ENCODE peak calls at places on chromosomes 13 and 19, in five cellular contexts. G, X, A, L and K are unnamed samples.

GRCh38 chr13:80173224-80173623 is 167.7 kb downstream of the SPRY2 start:
- DNase-seq in G (no peak), X (no peak), A (peak), L (no peak), K (no peak)

GRCh38 chr13:25116044-25116443 is 20.1 kb downstream of the PABPC3 start:
- DNase-seq in G (no peak), X (no peak), A (no peak), L (no peak), K (no peak)

GRCh38 chr13:108326318-108326717 is 56.8 kb downstream of the TNFSF13B start:
- DNase-seq in G (no peak), X (peak), A (no peak), L (no peak), K (no peak)

GRCh38 chr19:12757544-12758274 is 6.1 kb downstream of the BEST2 start:
- DNase-seq in G (peak), X (peak), A (peak), L (peak), K (peak)

GRCh38 chr19:50371914-50372475 is 4.3 kb upstream of the NR1H2 start:
- DNase-seq in G (no peak), X (peak), A (no peak), L (no peak), K (peak)

GRCh38 chr19:40601061-40601973 is at the start of gene LTBP4:
- DNase-seq in G (no peak), X (no peak), A (peak), L (peak), K (no peak)

GRCh38 chr13:38405216-38405615 is 55.6 kb downstream of the UFM1 start:
- DNase-seq in G (no peak), X (no peak), A (no peak), L (no peak), K (no peak)

GRCh38 chr13:110872034-110872767 is 42.7 kb downstream of the ANKRD10 start:
- DNase-seq in G (no peak), X (no peak), A (no peak), L (no peak), K (no peak)

GRCh38 chr13:78700121-78700910 is 41.4 kb upstream of the OBI1 start:
- DNase-seq in G (no peak), X (no peak), A (no peak), L (peak), K (no peak)

GRCh38 chr19:47190167-47190727 is 40.8 kb downstream of the BBC3 start:
- DNase-seq in G (peak), X (peak), A (peak), L (peak), K (peak)

GRCh38 chr13:53357582-53357981 is 329.0 kb downstream of the OLFM4 start:
- DNase-seq in G (no peak), X (no peak), A (no peak), L (no peak), K (no peak)

GRCh38 chr13:90293793-90294361 is 1053.6 kb upstream of the MIR17HG start:
- DNase-seq in G (no peak), X (peak), A (no peak), L (no peak), K (no peak)

GRCh38 chr13:96053003-96053703 is at the start of gene UGGT2:
- DNase-seq in G (peak), X (peak), A (peak), L (peak), K (peak)

GRCh38 chr13:31997641-31998040 is 33.9 kb upstream of the FRY start:
- DNase-seq in G (no peak), X (no peak), A (no peak), L (no peak), K (no peak)

GRCh38 chr19:31270897-31271568 is 78.2 kb downstream of the TSHZ3 start:
- DNase-seq in G (no peak), X (no peak), A (no peak), L (peak), K (peak)

GRCh38 chr19:3369337-3370213 is 3.2 kb downstream of the NFIC start:
- DNase-seq in G (no peak), X (peak), A (no peak), L (no peak), K (peak)
- H3K4me3 ChIP-seq in G (no peak), X (peak), A (peak), L (peak), K (peak)

DNA sequence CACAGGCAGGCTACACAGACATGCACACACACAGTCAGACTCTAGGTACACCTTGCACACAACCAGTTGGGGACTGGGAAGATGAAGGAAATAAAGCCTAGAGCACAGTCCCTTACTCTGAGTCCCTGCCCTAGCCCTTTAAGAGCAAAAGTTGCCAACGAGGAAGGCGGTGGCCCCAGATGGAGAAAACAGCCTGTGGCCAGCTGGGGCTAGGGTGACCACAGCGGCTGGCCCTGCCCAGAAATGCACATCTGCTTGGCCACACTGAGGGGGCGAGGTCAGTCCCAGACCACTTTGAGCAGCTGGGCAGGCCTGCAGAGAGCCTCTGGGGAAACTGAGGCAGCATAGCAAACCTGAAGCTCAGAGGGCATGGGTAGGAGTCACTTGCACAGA is 52.3 kb downstream of the PTPRS start:
- DNase-seq in G (no peak), X (no peak), A (no peak), L (no peak), K (peak)
- H3K4me3 ChIP-seq in G (no peak), X (peak), A (no peak), L (no peak), K (peak)

GRCh38 chr19:10286803-10287737 is at the start of gene ICAM4:
- DNase-seq in G (no peak), X (peak), A (peak), L (peak), K (peak)
- H3K4me3 ChIP-seq in G (no peak), X (peak), A (peak), L (no peak), K (no peak)

DNA sequence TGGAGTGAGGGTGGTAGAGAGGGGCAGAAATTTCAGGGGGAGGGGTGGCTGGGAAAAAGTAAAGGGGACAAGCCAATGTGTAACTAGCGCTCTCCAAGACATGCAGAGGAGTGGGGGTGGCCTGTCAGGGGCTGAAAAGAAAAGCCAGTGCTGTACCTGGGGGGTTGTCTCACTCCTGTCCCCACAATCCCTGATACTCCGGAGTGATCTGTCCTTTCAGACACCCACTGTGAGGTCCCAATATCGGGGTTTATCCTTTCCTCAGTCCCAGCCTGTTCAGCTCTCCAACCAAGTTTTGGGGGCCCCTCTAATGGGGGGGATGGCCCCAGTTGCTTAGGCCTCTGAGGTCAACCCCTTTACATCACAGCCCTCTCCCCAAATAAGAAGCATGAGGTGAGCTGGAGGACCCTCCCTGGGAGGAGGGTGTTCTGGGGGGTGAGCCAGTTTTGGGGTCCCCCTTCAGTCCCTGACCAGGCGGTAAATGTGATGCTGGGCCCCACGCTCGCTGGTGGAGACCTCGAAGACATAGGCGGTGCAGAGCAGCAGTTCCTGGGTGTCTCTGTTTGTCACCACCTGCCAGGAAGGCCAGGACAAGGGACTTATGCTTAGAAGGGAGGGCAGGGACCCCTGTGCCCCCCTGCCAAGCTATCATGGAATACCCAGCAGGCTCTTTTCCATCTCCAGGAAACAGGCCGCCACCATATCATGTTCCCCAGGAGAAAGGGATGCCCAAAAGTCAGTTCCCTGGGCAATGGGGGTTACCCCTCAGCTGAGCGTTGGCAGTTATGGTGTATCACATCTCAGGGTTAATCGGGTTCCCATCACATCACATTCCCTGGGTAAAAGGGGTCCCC is 5.9 kb downstream of the CD37 start:
- DNase-seq in G (no peak), X (peak), A (no peak), L (no peak), K (no peak)
- H3K4me3 ChIP-seq in G (no peak), X (no peak), A (no peak), L (no peak), K (no peak)

GRCh38 chr19:42279902-42280760 is 11.1 kb downstream of the CIC start:
- DNase-seq in G (peak), X (peak), A (peak), L (peak), K (peak)
- H3K4me3 ChIP-seq in G (peak), X (peak), A (peak), L (peak), K (peak)

GRCh38 chr19:17829855-17830566 is 8.7 kb upstream of the INSL3 start:
- DNase-seq in G (peak), X (no peak), A (no peak), L (peak), K (peak)
- H3K4me3 ChIP-seq in G (peak), X (peak), A (peak), L (no peak), K (peak)

GRCh38 chr19:15251010-15251748 is 18.9 kb upstream of the EPHX3 start:
- DNase-seq in G (no peak), X (no peak), A (peak), L (peak), K (peak)
- H3K4me3 ChIP-seq in G (no peak), X (peak), A (peak), L (peak), K (no peak)

GRCh38 chr19:16141043-16141442 is 2.4 kb upstream of the HSH2D start:
- DNase-seq in G (no peak), X (no peak), A (no peak), L (no peak), K (no peak)

GRCh38 chr19:16142032-16142580 is 1.4 kb upstream of the HSH2D start:
- DNase-seq in G (no peak), X (no peak), A (no peak), L (no peak), K (no peak)

GRCh38 chr19:16146112-16146511 is 2.6 kb downstream of the HSH2D start:
- DNase-seq in G (no peak), X (no peak), A (no peak), L (no peak), K (no peak)

GRCh38 chr19:16144216-16144581 is 714 bp downstream of the HSH2D start:
- DNase-seq in G (no peak), X (no peak), A (no peak), L (no peak), K (no peak)

GRCh38 chr19:16143399-16144215 is at the start of gene HSH2D:
- DNase-seq in G (peak), X (peak), A (no peak), L (no peak), K (no peak)
- H3K4me3 ChIP-seq in G (peak), X (peak), A (no peak), L (no peak), K (no peak)